ENCODE peak calls at places on chromosomes 11 and 22, in eight cellular contexts. K is ovary; R is GM23338; G is iPS DF 6.9; X is HFFc6; T is H1; U is CD4-positive, alpha-beta T cell; F is epithelial cell of proximal tubule. L is an unnamed sample.

GRCh38 chr11:118615282-118615979 is 8.0 kb downstream of the PHLDB1 start:
- DNase-seq in R (peak), G (peak), T (peak), F (no peak), X (no peak), U (no peak), K (no peak), L (peak)

GRCh38 chr11:64181506-64182411 is 4.2 kb upstream of the STIP1 start:
- DNase-seq in K (peak), F (no peak), T (peak), U (peak), X (peak), G (no peak), R (peak), L (peak)

GRCh38 chr11:93908689-93909088 is 58.3 kb upstream of the VSTM5 start:
- DNase-seq in F (peak), R (peak), G (no peak), K (no peak), T (no peak), U (no peak), X (peak), L (peak)

GRCh38 chr11:67368621-67369020 is 4.8 kb downstream of the CLCF1 start:
- DNase-seq in F (no peak), U (no peak), X (no peak), R (no peak), T (no peak), K (no peak), G (no peak), L (no peak)

GRCh38 chr22:27752771-27753170 is 48.8 kb downstream of the MN1 start:
- DNase-seq in T (no peak), F (no peak), U (no peak), X (peak), G (no peak), R (no peak), K (peak), L (no peak)

GRCh38 chr11:2807276-2807681 is 78.3 kb downstream of the CDKN1C start:
- DNase-seq in X (no peak), K (peak), G (no peak), T (no peak), F (no peak), R (no peak), U (peak), L (no peak)

GRCh38 chr11:6483015-6483414 is 1.7 kb downstream of the TIMM10B start:
- DNase-seq in X (no peak), G (no peak), F (no peak), T (no peak), R (no peak), K (no peak), U (no peak), L (no peak)

GRCh38 chr22:39314251-39314971 is 5.0 kb downstream of the RPL3 start:
- DNase-seq in T (no peak), F (no peak), K (no peak), G (no peak), U (no peak), X (peak), R (peak), L (no peak)

GRCh38 chr11:57637626-57638004 is 12.1 kb downstream of the YPEL4 start:
- DNase-seq in G (no peak), K (peak), X (no peak), U (no peak), T (no peak), R (peak), F (no peak), L (no peak)

GRCh38 chr11:9777066-9777465 is 113.2 kb downstream of the SWAP70 start:
- DNase-seq in G (no peak), X (no peak), R (no peak), T (no peak), F (no peak), K (no peak), U (no peak), L (no peak)

GRCh38 chr11:116199182-116199581 is 573.6 kb downstream of the BUD13 start:
- DNase-seq in X (no peak), F (no peak), G (no peak), T (no peak), K (no peak), R (no peak), U (no peak), L (no peak)

GRCh38 chr11:68003846-68004550 is at the start of gene UNC93B1:
- DNase-seq in K (peak), U (peak), G (no peak), T (peak), X (peak), F (no peak), R (peak), L (peak)

GRCh38 chr22:45207981-45208664 is 32.6 kb downstream of the KIAA0930 start:
- DNase-seq in K (no peak), F (no peak), X (peak), T (no peak), U (no peak), R (no peak), G (no peak), L (no peak)

GRCh38 chr22:49377306-49377705 is 450.4 kb downstream of the BRD1 start:
- DNase-seq in R (no peak), X (no peak), T (no peak), K (no peak), F (no peak), G (no peak), U (no peak), L (no peak)

GRCh38 chr11:126480015-126480409 is 124.5 kb downstream of the ST3GAL4 start:
- DNase-seq in R (no peak), U (no peak), K (no peak), F (no peak), X (no peak), G (no peak), T (no peak), L (no peak)

GRCh38 chr11:12134239-12134590 is 23.8 kb downstream of the MICAL2 start:
- DNase-seq in F (no peak), K (no peak), X (no peak), R (no peak), T (no peak), G (no peak), U (no peak), L (no peak)

GRCh38 chr11:69854719-69855118 is 35.5 kb upstream of the FGF3 start:
- DNase-seq in U (no peak), T (no peak), R (no peak), G (no peak), X (peak), F (no peak), K (no peak), L (peak)

GRCh38 chr22:42431401-42432019 is 693 bp downstream of the NFAM1 start:
- DNase-seq in K (no peak), F (no peak), R (no peak), T (no peak), U (no peak), X (no peak), G (no peak), L (no peak)

GRCh38 chr11:112160452-112160851 is 3.4 kb downstream of the IL18 start:
- DNase-seq in T (no peak), R (no peak), K (no peak), U (no peak), G (no peak), F (no peak), X (no peak), L (no peak)

GRCh38 chr11:75276696-75277095 is 36.1 kb downstream of the TPBGL start:
- DNase-seq in R (peak), F (no peak), T (no peak), X (no peak), U (no peak), K (peak), G (no peak), L (no peak)

GRCh38 chr11:29184939-29185890 is 831.6 kb downstream of the KCNA4 start:
- DNase-seq in G (no peak), X (peak), F (peak), U (no peak), T (no peak), R (no peak), K (no peak), L (peak)

GRCh38 chr11:43899094-43899493 is 18.5 kb downstream of the ALKBH3 start:
- DNase-seq in X (no peak), F (no peak), G (no peak), K (no peak), U (no peak), R (no peak), T (no peak), L (no peak)

GRCh38 chr11:118911880-118912741 is 13.6 kb downstream of the BCL9L start:
- DNase-seq in G (no peak), F (no peak), K (peak), U (peak), T (peak), X (peak), R (peak), L (peak)

GRCh38 chr11:46279393-46280099 is 2.1 kb downstream of the CREB3L1 start:
- DNase-seq in R (no peak), F (no peak), G (no peak), K (peak), U (no peak), T (no peak), X (peak), L (no peak)

GRCh38 chr11:64834723-64835615 is 9.5 kb downstream of the CDC42BPG start:
- DNase-seq in G (no peak), X (no peak), F (no peak), U (no peak), K (no peak), R (no peak), T (no peak), L (peak)

GRCh38 chr11:69703711-69704507 is at the start of gene FGF19:
- DNase-seq in T (peak), K (no peak), R (peak), F (no peak), G (no peak), X (no peak), U (no peak), L (no peak)

GRCh38 chr11:131546218-131546895 is 175.9 kb downstream of the NTM start:
- DNase-seq in U (no peak), K (no peak), R (peak), X (no peak), G (no peak), F (no peak), T (no peak), L (no peak)

GRCh38 chr11:74417379-74417804 is 19.2 kb upstream of the PGM2L1 start:
- DNase-seq in F (no peak), T (no peak), X (peak), K (no peak), G (no peak), U (no peak), R (peak), L (peak)

GRCh38 chr22:38707346-38707745 is 1.6 kb downstream of the GTPBP1 start:
- DNase-seq in G (no peak), U (no peak), T (no peak), F (no peak), R (no peak), K (no peak), X (peak), L (no peak)

GRCh38 chr22:30337461-30337778 is 10.7 kb upstream of the TBC1D10A start:
- DNase-seq in R (no peak), K (no peak), X (no peak), F (no peak), G (no peak), U (no peak), T (no peak), L (no peak)

GRCh38 chr11:128949791-128950454 is 7.3 kb upstream of the TP53AIP1 start:
- DNase-seq in G (no peak), T (no peak), F (no peak), X (no peak), K (no peak), R (no peak), U (no peak), L (no peak)

GRCh38 chr22:17675584-17675983 is 37.0 kb downstream of the BCL2L13 start:
- DNase-seq in R (no peak), X (no peak), G (no peak), F (no peak), U (no peak), K (no peak), T (no peak), L (no peak)

GRCh38 chr11:35033011-35033410 is 106.0 kb upstream of the CD44 start:
- DNase-seq in G (no peak), U (no peak), R (no peak), X (no peak), F (no peak), K (no peak), T (no peak), L (no peak)

GRCh38 chr22:20027966-20028854 is 7.3 kb downstream of the TANGO2 start:
- DNase-seq in F (no peak), T (no peak), U (no peak), X (peak), R (no peak), K (no peak), G (no peak), L (no peak)

GRCh38 chr11:114553642-114554041 is 6.0 kb downstream of the NXPE1 start:
- DNase-seq in X (no peak), R (no peak), F (no peak), K (no peak), U (no peak), T (no peak), G (no peak), L (no peak)

L was measured in kidney glomerular epithelial cell.